ENCODE peak calls at places on chromosomes 3 and 15, in eight cellular contexts. C is pancreas, U is brain microvascular endothelial cell, B is IMR-90, K is AG10803, S is mucosa of descending colon, P is Panc1, F is BE2C. E is an unnamed sample.

GRCh38 chr3:128338536-128339400 is 127.9 kb downstream of the DNAJB8 start:
- DNase-seq in C (no peak), U (no peak), B (no peak), K (no peak), S (no peak), P (no peak), F (no peak), E (no peak)

GRCh38 chr3:39139442-39139841 is 13.9 kb downstream of the CSRNP1 start:
- DNase-seq in C (no peak), U (no peak), B (no peak), K (no peak), S (no peak), P (no peak), F (no peak), E (no peak)

GRCh38 chr15:57217716-57218598 is 158.3 kb upstream of the CGNL1 start:
- DNase-seq in C (no peak), U (no peak), B (no peak), K (peak; percentile 52), S (no peak), P (no peak), F (no peak), E (no peak)

GRCh38 chr15:23686466-23687142 is 501 bp downstream of the NDN start:
- DNase-seq in C (peak; percentile 45), U (no peak), B (peak; percentile 4), K (peak; percentile 5), S (no peak), P (no peak), F (no peak), E (peak; percentile 12)

GRCh38 chr15:98924311-98925049 is 83.1 kb downstream of the PGPEP1L start:
- DNase-seq in C (no peak), U (no peak), B (no peak), K (no peak), S (no peak), P (no peak), F (no peak), E (peak; percentile 23)

GRCh38 chr3:194828126-194828525 is 142.4 kb downstream of the FAM43A start:
- DNase-seq in C (no peak), U (no peak), B (no peak), K (peak; percentile 17), S (no peak), P (no peak), F (no peak), E (no peak)

GRCh38 chr3:128923607-128924385 is 44.4 kb downstream of the ACAD9 start:
- DNase-seq in C (no peak), U (no peak), B (no peak), K (no peak), S (no peak), P (no peak), F (no peak), E (no peak)

GRCh38 chr3:36562945-36563344 is 182.6 kb downstream of the STAC start:
- DNase-seq in C (no peak), U (no peak), B (no peak), K (no peak), S (no peak), P (no peak), F (no peak), E (no peak)

GRCh38 chr3:178551916-178552321 is 15.7 kb downstream of the KCNMB2 start:
- DNase-seq in C (no peak), U (peak; percentile 29), B (peak; percentile 13), K (peak; percentile 29), S (no peak), P (no peak), F (no peak), E (peak; percentile 88)

GRCh38 chr15:90165659-90166489 is 35.3 kb upstream of the SEMA4B start:
- DNase-seq in C (no peak), U (peak; percentile 98), B (peak; percentile 100), K (peak; percentile 96), S (peak; percentile 91), P (peak; percentile 99), F (peak; percentile 93), E (peak; percentile 98)

DNA sequence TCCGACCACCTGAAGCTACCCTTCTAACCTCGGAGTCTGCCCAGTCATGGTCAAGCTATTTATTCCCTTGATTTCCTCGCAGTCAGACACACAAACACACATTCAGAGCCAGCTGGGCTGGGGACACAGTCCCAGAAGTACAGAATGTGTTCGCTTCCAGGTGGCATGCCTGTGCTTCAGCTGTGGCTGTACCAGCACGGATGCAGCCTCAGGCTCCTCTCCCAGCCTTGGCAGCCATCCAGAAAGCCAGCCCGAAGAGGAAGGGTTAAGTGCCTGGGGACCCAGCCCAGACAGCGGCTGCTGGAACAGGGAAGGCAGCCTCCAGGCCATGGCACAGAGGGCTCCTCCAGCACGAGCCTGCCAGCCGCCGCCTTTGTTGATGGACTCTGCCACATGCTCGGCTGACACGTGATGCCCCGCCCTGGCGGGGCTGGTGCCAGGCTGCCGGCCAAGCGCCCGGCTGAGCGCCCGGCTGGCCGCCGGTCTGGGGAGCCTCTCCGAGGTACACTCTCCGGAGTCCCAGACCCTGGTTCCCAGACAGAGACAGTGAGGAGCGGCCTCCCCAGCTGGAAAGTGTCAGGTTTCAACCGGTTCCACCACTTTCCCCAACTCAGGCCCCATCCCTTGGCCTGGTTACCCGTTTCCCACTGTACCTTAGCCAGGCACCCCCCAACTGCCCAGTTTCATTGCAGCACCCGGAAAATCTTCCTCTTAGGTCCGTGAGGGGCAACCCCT is 5.4 kb downstream of the BMF start:
- DNase-seq in C (peak; percentile 98), U (no peak), B (peak; percentile 79), K (peak; percentile 88), S (peak; percentile 90), P (no peak), F (peak; percentile 94), E (peak; percentile 58)
- H3K4me3 ChIP-seq in C (no peak overlapping the region), U (no peak overlapping the region), B (no peak overlapping the region), K (peak overlapping the region; percentile 23), S (no peak overlapping the region), P (no peak overlapping the region), F (peak overlapping the region; percentile 12), E (no peak overlapping the region)

GRCh38 chr3:149589332-149589731 is 68.5 kb downstream of the WWTR1 start:
- DNase-seq in C (no peak), U (peak; percentile 63), B (peak; percentile 96), K (peak; percentile 70), S (no peak), P (no peak), F (no peak), E (peak; percentile 91)

GRCh38 chr3:149596136-149596770 is 61.6 kb downstream of the WWTR1 start:
- DNase-seq in C (no peak), U (no peak), B (peak; percentile 54), K (peak; percentile 62), S (no peak), P (no peak), F (no peak), E (peak; percentile 56)

GRCh38 chr3:149590691-149591441 is 67.0 kb downstream of the WWTR1 start:
- DNase-seq in C (no peak), U (no peak), B (no peak), K (no peak), S (no peak), P (no peak), F (no peak), E (peak; percentile 42)

GRCh38 chr3:149592758-149593240 is 65.0 kb downstream of the WWTR1 start:
- DNase-seq in C (no peak), U (no peak), B (no peak), K (peak; percentile 25), S (no peak), P (no peak), F (no peak), E (no peak)

GRCh38 chr3:149593416-149594160 is 64.2 kb downstream of the WWTR1 start:
- DNase-seq in C (no peak), U (no peak), B (no peak), K (no peak), S (no peak), P (no peak), F (no peak), E (no peak)
- H3K4me3 ChIP-seq in C (no peak overlapping the region), U (no peak overlapping the region), B (no peak overlapping the region), K (no peak overlapping the region), S (no peak overlapping the region), P (peak overlapping the region; percentile 3), F (no peak overlapping the region), E (no peak overlapping the region)

DNA sequence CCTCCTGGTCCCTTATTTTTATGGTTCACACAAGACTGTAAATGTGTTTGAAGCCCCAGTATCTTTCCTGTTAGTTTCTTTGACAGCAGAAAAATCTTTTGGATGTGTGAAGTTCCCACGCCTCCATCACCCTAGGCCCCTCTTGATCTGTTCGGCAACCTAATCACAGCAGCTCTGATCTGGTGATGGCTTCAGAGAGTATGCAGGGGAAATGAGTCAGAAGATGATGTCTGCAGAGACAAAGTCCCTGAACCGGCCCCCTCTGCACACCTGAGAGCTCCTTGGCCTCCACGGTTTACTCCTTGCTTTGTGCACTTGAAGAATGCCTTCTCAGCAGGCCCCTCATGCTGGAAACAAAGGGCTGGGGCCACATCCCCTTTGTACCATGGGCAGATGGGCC is 63.5 kb downstream of the CLDN11 start:
- DNase-seq in C (no peak), U (no peak), B (no peak), K (no peak), S (no peak), P (no peak), F (no peak), E (no peak)
- H3K4me3 ChIP-seq in C (no peak overlapping the region), U (no peak overlapping the region), B (no peak overlapping the region), K (no peak overlapping the region), S (no peak overlapping the region), P (no peak overlapping the region), F (no peak overlapping the region), E (no peak overlapping the region)

DNA sequence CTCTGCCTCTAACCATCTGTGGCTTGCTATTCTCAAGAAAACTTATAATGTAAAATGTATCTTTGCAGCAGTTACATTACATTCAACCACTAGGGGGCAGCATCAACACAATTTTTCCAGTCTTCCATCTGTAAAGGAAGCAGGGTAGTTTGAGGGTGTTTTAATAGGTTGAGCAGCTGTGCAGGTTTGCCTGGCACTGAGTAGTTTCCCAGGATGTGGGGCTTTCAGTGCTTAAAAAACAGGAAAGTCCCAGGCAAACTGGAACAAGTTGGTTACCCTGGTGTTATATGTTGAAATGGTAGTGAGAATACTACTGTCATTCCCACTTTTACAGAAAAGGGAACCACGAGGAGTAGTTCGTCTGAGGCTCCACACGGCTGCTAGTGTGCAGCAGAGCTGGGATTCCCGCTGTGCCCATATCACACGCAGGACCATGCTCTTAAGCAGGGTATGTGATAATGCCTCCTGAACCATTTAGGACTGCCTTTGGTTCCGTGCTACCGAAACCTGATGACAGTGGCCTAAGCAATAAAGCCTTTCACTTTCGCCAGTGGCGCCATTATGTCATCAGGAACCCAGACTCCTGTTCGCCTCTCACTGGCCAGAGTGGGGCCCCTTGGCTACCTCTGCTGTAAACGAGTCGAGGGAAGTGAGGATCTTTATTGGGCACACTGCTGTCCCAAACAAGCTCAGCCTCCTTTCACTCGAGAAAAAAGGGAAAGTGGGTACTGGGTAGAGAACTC is 64.7 kb upstream of the ZBTB38 start:
- DNase-seq in C (no peak), U (peak; percentile 86), B (peak; percentile 86), K (peak; percentile 78), S (peak; percentile 90), P (peak; percentile 58), F (peak; percentile 67), E (peak; percentile 92)
- H3K4me3 ChIP-seq in C (no peak overlapping the region), U (no peak overlapping the region), B (no peak overlapping the region), K (no peak overlapping the region), S (no peak overlapping the region), P (no peak overlapping the region), F (no peak overlapping the region), E (no peak overlapping the region)

GRCh38 chr3:78937486-78937885 is 830.3 kb downstream of the ROBO1 start:
- DNase-seq in C (no peak), U (no peak), B (no peak), K (no peak), S (no peak), P (no peak), F (no peak), E (no peak)

GRCh38 chr3:78941587-78941986 is 826.2 kb downstream of the ROBO1 start:
- DNase-seq in C (no peak), U (peak; percentile 36), B (peak; percentile 96), K (peak; percentile 93), S (peak; percentile 5), P (peak; percentile 2), F (no peak), E (peak; percentile 63)

GRCh38 chr3:78940128-78940527 is 827.7 kb downstream of the ROBO1 start:
- DNase-seq in C (no peak), U (no peak), B (no peak), K (no peak), S (no peak), P (no peak), F (no peak), E (no peak)
- H3K4me3 ChIP-seq in C (no peak overlapping the region), U (no peak overlapping the region), B (no peak overlapping the region), K (no peak overlapping the region), S (no peak overlapping the region), P (no peak overlapping the region), F (no peak overlapping the region), E (no peak overlapping the region)